ENCODE peak calls at places on chromosomes 11 and 22, in seven cellular contexts. A, D, E, N, F, X and B are unnamed samples.

GRCh38 chr11:125457814-125458343 is 38.2 kb downstream of the FEZ1 start:
- DNase-seq in N (no peak), E (peak; percentile 10), D (no peak), X (no peak), A (peak; percentile 16), F (no peak), B (no peak)

GRCh38 chr11:83823461-83824025 is 537.4 kb upstream of the CCDC90B start:
- DNase-seq in E (no peak), X (no peak), D (no peak), A (no peak), F (no peak), N (no peak), B (no peak)

GRCh38 chr22:49964136-49964492 is 3.5 kb downstream of the PIM3 start:
- DNase-seq in N (no peak), E (no peak), D (no peak), A (no peak), F (no peak), X (no peak), B (no peak)

GRCh38 chr22:45212306-45212709 is 28.4 kb downstream of the KIAA0930 start:
- DNase-seq in X (no peak), A (peak; percentile 86), F (peak; percentile 46), D (no peak), N (no peak), E (no peak), B (no peak)

GRCh38 chr11:31968774-31969433 is 122.0 kb upstream of the RCN1 start:
- DNase-seq in N (no peak), A (peak; percentile 61), F (no peak), E (no peak), D (no peak), X (no peak), B (no peak)

GRCh38 chr22:29985912-29986311 is 94.4 kb upstream of the HORMAD2 start:
- DNase-seq in A (no peak), D (no peak), E (no peak), X (no peak), F (no peak), N (no peak), B (no peak)

GRCh38 chr11:119774180-119774763 is 45.3 kb upstream of the NECTIN1 start:
- DNase-seq in E (peak; percentile 7), A (no peak), X (no peak), F (peak; percentile 7), D (no peak), N (peak; percentile 43), B (peak; percentile 33)

GRCh38 chr11:98365185-98365584 is 655.6 kb upstream of the CNTN5 start:
- DNase-seq in A (no peak), E (no peak), N (peak; percentile 9), F (no peak), X (no peak), D (no peak), B (peak; percentile 7)

GRCh38 chr11:72370201-72370600 is 64.1 kb downstream of the CLPB start:
- DNase-seq in D (no peak), F (no peak), A (no peak), N (no peak), X (no peak), E (no peak), B (no peak)

GRCh38 chr11:119337581-119338317 is 2.9 kb downstream of the C1QTNF5 start:
- DNase-seq in D (no peak), E (no peak), A (no peak), X (no peak), N (peak; percentile 39), F (no peak), B (no peak)

GRCh38 chr11:124285610-124286344 is 28.0 kb downstream of the OR8D1 start:
- DNase-seq in N (no peak), D (no peak), X (no peak), F (no peak), A (no peak), E (no peak), B (no peak)

GRCh38 chr11:94815705-94816344 is 47.7 kb downstream of the AMOTL1 start:
- DNase-seq in F (no peak), N (no peak), A (no peak), E (no peak), D (no peak), X (no peak), B (no peak)

GRCh38 chr11:45745065-45745811 is 59.7 kb upstream of the SLC35C1 start:
- DNase-seq in F (no peak), X (no peak), E (no peak), N (no peak), D (no peak), A (no peak), B (no peak)

GRCh38 chr11:95456704-95457491 is 225.9 kb upstream of the SESN3 start:
- DNase-seq in E (no peak), A (no peak), X (no peak), D (no peak), N (no peak), F (no peak), B (no peak)

GRCh38 chr22:32100711-32101110 is 57.6 kb downstream of the SLC5A1 start:
- DNase-seq in A (no peak), D (no peak), X (no peak), F (no peak), N (no peak), E (peak; percentile 58), B (no peak)

GRCh38 chr22:45226681-45227186 is 14.0 kb downstream of the KIAA0930 start:
- DNase-seq in N (peak; percentile 63), E (peak; percentile 46), X (no peak), A (peak; percentile 54), D (no peak), F (peak; percentile 86), B (peak; percentile 34)

GRCh38 chr22:33512961-33513360 is 407.3 kb downstream of the LARGE1 start:
- DNase-seq in D (no peak), F (no peak), X (no peak), N (no peak), A (no peak), E (no peak), B (no peak)

GRCh38 chr22:25082096-25082495 is 117.6 kb upstream of the CRYBB3 start:
- DNase-seq in A (no peak), E (no peak), F (no peak), X (no peak), N (no peak), D (no peak), B (no peak)

GRCh38 chr11:70128435-70128906 is 50.4 kb downstream of the ANO1 start:
- DNase-seq in D (no peak), A (no peak), F (no peak), X (no peak), E (peak; percentile 48), N (peak; percentile 89), B (no peak)

GRCh38 chr22:19936513-19936912 is 5.1 kb upstream of the COMT start:
- DNase-seq in D (no peak), N (no peak), E (no peak), F (no peak), A (no peak), X (no peak), B (no peak)

GRCh38 chr22:22981670-22982571 is 88.4 kb upstream of the GNAZ start:
- DNase-seq in E (no peak), A (no peak), F (no peak), N (no peak), D (no peak), X (no peak), B (no peak)